ENCODE peak calls at places on chromosome 6, in eight cellular contexts. P is cardiac fibroblast; J is mammary epithelial cell; L is activated CD8-positive, alpha-beta T cell treated with anti-CD3 and anti-CD28 coated beads for 36 hours; O is transverse colon; V is neural crest cell; D is heart left ventricle; K is hepatocyte. R is an unnamed sample.

GRCh38 chr6:108690326-108691000 is 129.7 kb downstream of the FOXO3 start:
- DNase-seq in P (peak; percentile 52), J (peak; percentile 61), L (no peak), O (no peak), V (no peak), D (no peak), K (no peak), R (peak; percentile 37)

GRCh38 chr6:135222623-135223022 is 41.5 kb downstream of the MYB start:
- DNase-seq in P (no peak), J (no peak), L (no peak), O (no peak), V (no peak), D (no peak), K (no peak), R (no peak)

GRCh38 chr6:5205877-5206840 is 54.6 kb downstream of the LYRM4 start:
- DNase-seq in P (peak; percentile 82), J (peak; percentile 47), L (no peak), O (peak; percentile 11), V (no peak), D (peak; percentile 76), K (peak; percentile 64), R (peak; percentile 52)

GRCh38 chr6:93036835-93037234 is 382.5 kb downstream of the EPHA7 start:
- DNase-seq in P (peak; percentile 43), J (no peak), L (no peak), O (no peak), V (no peak), D (no peak), K (peak; percentile 19), R (peak; percentile 18)

GRCh38 chr6:18203786-18204185 is 48.6 kb downstream of the KDM1B start:
- DNase-seq in P (no peak), J (no peak), L (no peak), O (no peak), V (no peak), D (no peak), K (no peak), R (no peak)

GRCh38 chr6:18154507-18155272 is at the start of gene TPMT:
- DNase-seq in P (peak; percentile 11), J (no peak), L (peak; percentile 17), O (peak; percentile 35), V (peak; percentile 96), D (peak; percentile 21), K (peak; percentile 40), R (peak; percentile 16)

GRCh38 chr6:87514831-87515230 is 42.1 kb downstream of the SLC35A1 start:
- DNase-seq in P (peak; percentile 36), J (no peak), L (no peak), O (no peak), V (no peak), D (no peak), K (no peak), R (no peak)

GRCh38 chr6:27608916-27609883 is 136.3 kb upstream of the ZNF184 start:
- DNase-seq in P (peak; percentile 81), J (peak; percentile 86), L (no peak), O (no peak), V (no peak), D (no peak), K (peak; percentile 79), R (peak; percentile 86)

GRCh38 chr6:44276667-44277640 is 6.7 kb downstream of the TMEM151B start:
- DNase-seq in P (no peak), J (no peak), L (no peak), O (no peak), V (no peak), D (no peak), K (no peak), R (no peak)

GRCh38 chr6:160421854-160422253 is 73.7 kb downstream of the SLC22A3 start:
- DNase-seq in P (peak; percentile 90), J (no peak), L (no peak), O (peak; percentile 15), V (no peak), D (no peak), K (no peak), R (no peak)

GRCh38 chr6:117417851-117418250 is 7.9 kb downstream of the ROS1 start:
- DNase-seq in P (no peak), J (no peak), L (no peak), O (no peak), V (no peak), D (no peak), K (no peak), R (peak; percentile 40)

GRCh38 chr6:46170357-46171289 is at the start of gene ENPP5:
- DNase-seq in P (peak; percentile 32), J (peak; percentile 86), L (peak; percentile 88), O (peak; percentile 91), V (peak; percentile 58), D (peak; percentile 77), K (peak; percentile 93), R (peak; percentile 9)

GRCh38 chr6:129233458-129234134 is 350.7 kb downstream of the LAMA2 start:
- DNase-seq in P (no peak), J (no peak), L (no peak), O (no peak), V (no peak), D (no peak), K (no peak), R (no peak)

GRCh38 chr6:32192608-32193039 is at the start of gene GPSM3:
- DNase-seq in P (peak; percentile 55), J (no peak), L (peak; percentile 63), O (peak; percentile 78), V (no peak), D (peak; percentile 81), K (no peak), R (no peak)

GRCh38 chr6:169956580-169956979 is 205.2 kb downstream of the ERMARD start:
- DNase-seq in P (no peak), J (no peak), L (no peak), O (no peak), V (no peak), D (no peak), K (no peak), R (no peak)

DNA sequence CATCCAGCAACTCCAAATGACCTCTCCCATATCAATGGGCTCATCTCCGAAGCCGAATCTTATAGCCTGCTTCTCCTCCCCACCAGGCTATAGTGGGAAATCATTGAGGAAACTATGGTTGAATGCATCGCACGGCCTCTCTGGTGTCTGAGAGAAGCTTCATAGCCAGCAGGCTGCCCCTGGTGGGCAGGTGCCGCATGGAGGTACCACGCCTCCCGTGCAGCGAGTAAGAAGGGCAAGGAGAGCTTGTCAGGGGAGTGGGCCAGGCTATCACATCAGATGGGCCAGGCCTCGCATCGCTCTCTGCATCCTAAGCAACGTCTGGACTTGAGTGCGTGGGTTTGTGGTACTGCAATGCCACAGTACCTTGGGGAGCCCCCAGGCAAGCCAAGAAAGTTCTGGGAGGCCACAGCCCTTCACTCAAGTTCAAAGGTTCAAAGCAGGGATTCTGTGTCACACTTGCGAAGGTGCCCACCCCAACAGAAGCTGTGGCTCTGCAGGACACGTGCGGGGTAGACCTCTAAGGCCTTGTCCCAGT is 8.6 kb upstream of the IRF4 start:
- DNase-seq in P (no peak), J (no peak), L (no peak), O (peak; percentile 4), V (no peak), D (no peak), K (no peak), R (no peak)
- TF ChIP-seq CTCF in P (no peak), J (no peak), L (no peak), O (no peak), V (no peak), D (no peak), K (no peak), R (no peak)

GRCh38 chr6:154450498-154450897 is 60.0 kb downstream of the CNKSR3 start:
- DNase-seq in P (no peak), J (no peak), L (no peak), O (no peak), V (no peak), D (no peak), K (no peak), R (no peak)

GRCh38 chr6:154446984-154447383 is 63.5 kb downstream of the CNKSR3 start:
- DNase-seq in P (no peak), J (no peak), L (no peak), O (no peak), V (no peak), D (no peak), K (no peak), R (no peak)

GRCh38 chr6:154445417-154445816 is 65.1 kb downstream of the CNKSR3 start:
- DNase-seq in P (no peak), J (no peak), L (no peak), O (no peak), V (no peak), D (no peak), K (no peak), R (no peak)

GRCh38 chr6:154447929-154448328 is 62.6 kb downstream of the CNKSR3 start:
- DNase-seq in P (peak; percentile 78), J (no peak), L (no peak), O (no peak), V (no peak), D (no peak), K (peak; percentile 32), R (no peak)

GRCh38 chr6:154448448-154449096 is 61.9 kb downstream of the CNKSR3 start:
- DNase-seq in P (peak; percentile 81), J (no peak), L (no peak), O (peak; percentile 30), V (no peak), D (peak; percentile 51), K (peak; percentile 37), R (no peak)
- TF ChIP-seq CTCF in P (peak; percentile 27), J (no peak), L (no peak), O (no peak), V (peak; percentile 46), D (no peak), K (no peak), R (no peak)

DNA sequence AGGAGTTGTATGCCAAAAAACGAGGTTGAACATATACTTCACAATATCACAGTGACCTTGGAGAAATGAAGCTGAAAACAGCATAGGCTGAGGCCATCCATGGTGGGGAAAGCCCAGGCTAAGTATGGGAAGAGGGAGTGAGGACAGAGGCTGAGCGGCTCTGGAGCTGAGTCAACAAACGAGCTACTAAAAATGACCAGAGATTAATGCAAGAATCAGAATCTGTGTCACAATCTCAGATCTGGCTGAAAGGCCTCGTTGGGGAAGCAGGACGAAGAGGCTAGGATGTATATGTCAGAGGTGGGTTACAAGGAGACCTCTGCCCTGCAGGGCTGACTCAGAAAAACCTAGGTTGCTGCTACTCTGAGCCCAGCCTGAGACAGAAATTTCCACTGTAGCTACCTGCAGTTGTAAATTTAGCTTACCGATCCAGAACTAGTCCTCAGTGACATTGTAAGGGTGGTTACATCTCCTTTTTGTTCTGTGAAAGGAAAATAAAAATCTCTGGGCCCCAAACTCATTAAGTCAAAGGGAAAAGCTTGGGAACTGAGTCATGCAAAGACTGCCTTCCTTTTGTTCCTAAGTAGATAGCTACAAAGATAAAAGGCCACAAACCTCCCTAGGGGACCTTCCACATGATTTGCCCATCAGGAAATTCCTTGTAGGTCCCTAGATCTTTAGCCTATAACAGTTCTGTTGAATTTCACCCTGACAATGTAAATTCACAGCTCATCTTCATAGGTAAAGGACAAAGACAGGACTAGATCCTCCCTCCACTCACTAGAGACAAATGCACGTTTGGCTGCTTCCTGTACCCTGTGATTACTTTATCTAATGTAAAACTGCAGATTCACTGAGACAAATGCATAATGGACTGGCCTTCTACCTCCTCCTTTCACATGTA is 8.5 kb upstream of the TUBB2A start:
- DNase-seq in P (peak; percentile 57), J (no peak), L (no peak), O (no peak), V (no peak), D (no peak), K (peak; percentile 30), R (peak; percentile 35)
- TF ChIP-seq CTCF in P (no peak), J (no peak), L (no peak), O (no peak), V (no peak), D (no peak), K (no peak), R (no peak)

DNA sequence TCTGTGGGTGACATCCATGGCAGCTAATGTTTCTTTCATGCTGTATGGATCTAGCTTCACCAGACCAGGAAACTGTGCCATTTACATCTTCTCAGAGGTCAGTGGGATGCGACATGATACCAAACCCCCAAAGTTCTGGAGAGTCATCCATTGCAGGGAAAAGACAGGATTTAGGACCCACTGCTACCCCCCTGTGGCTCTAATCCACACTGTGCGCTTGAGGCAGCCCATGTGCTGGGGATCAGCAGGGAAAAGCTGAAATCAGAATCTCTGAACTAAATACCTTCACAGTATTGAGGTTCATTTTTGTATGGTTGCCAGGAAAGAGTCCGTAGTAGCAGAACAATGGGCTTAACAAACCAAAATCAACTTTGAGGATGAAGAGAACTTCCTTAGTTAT is 164.4 kb downstream of the TMEM242 start:
- DNase-seq in P (no peak), J (no peak), L (no peak), O (no peak), V (no peak), D (no peak), K (no peak), R (no peak)
- TF ChIP-seq CTCF in P (no peak), J (no peak), L (no peak), O (no peak), V (peak; percentile 18), D (no peak), K (no peak), R (peak; percentile 14)

R was measured in PC-3.